ENCODE peak calls at places on chromosome 22, in five cellular contexts. G, A, L, Z and I are unnamed samples.
A peak's percentile ranks its signal among the peaks of the same experiment; 100 is the strongest.

GRCh38 chr22:36344106-36344827 is 43.5 kb downstream of the MYH9 start:
- DNase-seq in L (no peak), G (peak; percentile 84), Z (peak; percentile 55), A (peak; percentile 73), I (no peak)

GRCh38 chr22:23718371-23719165 is 27.8 kb downstream of the RGL4 start:
- DNase-seq in Z (no peak), A (no peak), G (no peak), L (no peak), I (no peak)

GRCh38 chr22:20241579-20242392 is 26.3 kb downstream of the RTN4R start:
- DNase-seq in G (peak; percentile 61), A (no peak), L (no peak), Z (no peak), I (no peak)

GRCh38 chr22:41688365-41689211 is at the start of gene SNU13:
- DNase-seq in A (peak; percentile 93), Z (peak; percentile 84), L (peak; percentile 85), G (peak; percentile 85), I (peak; percentile 93)

GRCh38 chr22:36599771-36600170 is 70.8 kb upstream of the EIF3D start:
- DNase-seq in A (no peak), L (no peak), Z (no peak), G (no peak), I (no peak)

GRCh38 chr22:23831781-23832180 is 7.0 kb downstream of the DERL3 start:
- DNase-seq in A (no peak), L (no peak), Z (no peak), G (no peak), I (no peak)

GRCh38 chr22:23177197-23177596 is 3.1 kb upstream of the BCR start:
- DNase-seq in G (no peak), Z (no peak), A (no peak), L (no peak), I (no peak)

GRCh38 chr22:40908895-40909294 is 42.3 kb upstream of the RBX1 start:
- DNase-seq in A (no peak), L (no peak), Z (no peak), G (no peak), I (no peak)

GRCh38 chr22:20551805-20552449 is 44.5 kb downstream of the MED15 start:
- DNase-seq in Z (peak; percentile 53), G (peak; percentile 72), A (peak; percentile 66), L (no peak), I (no peak)

GRCh38 chr22:27684856-27685255 is 116.7 kb downstream of the MN1 start:
- DNase-seq in G (no peak), L (no peak), Z (no peak), A (no peak), I (no peak)

GRCh38 chr22:44473166-44473565 is 24.9 kb downstream of the RTL6 start:
- DNase-seq in A (no peak), Z (no peak), G (no peak), L (no peak), I (no peak)